ENCODE peak calls at places on chromosomes 4 and X, in four cellular contexts. R is K562, E is HepG2, W is GM12878. I is an unnamed sample.

GRCh38 chr4:26281876-26282275 is 38.9 kb upstream of the RBPJ start:
- DNase-seq in W (no peak), R (no peak), E (no peak), I (no peak)

GRCh38 chr4:38365748-38366310 is 298.2 kb upstream of the KLF3 start:
- DNase-seq in R (no peak), W (no peak), E (peak), I (no peak)

GRCh38 chr4:150130953-150131352 is 52.7 kb downstream of the DCLK2 start:
- DNase-seq in R (no peak), E (no peak), W (no peak), I (no peak)

GRCh38 chr4:85370400-85371032 is 104.4 kb upstream of the ARHGAP24 start:
- DNase-seq in E (peak), R (peak), W (peak), I (peak)

GRCh38 chr4:184907216-184907615 is 81.4 kb upstream of the ACSL1 start:
- DNase-seq in W (no peak), R (no peak), E (no peak), I (no peak)

GRCh38 chr4:75054089-75054488 is 121.2 kb downstream of the PARM1 start:
- DNase-seq in W (no peak), E (no peak), R (no peak), I (no peak)

GRCh38 chr4:152696764-152697250 is 17.0 kb upstream of the TMEM154 start:
- DNase-seq in R (no peak), E (peak), W (peak), I (no peak)

GRCh38 chr4:86939737-86940141 is 4.9 kb downstream of the AFF1 start:
- DNase-seq in W (peak), R (no peak), E (no peak), I (no peak)

GRCh38 chrX:149453911-149454820 is 50.9 kb downstream of the IDS start:
- DNase-seq in W (no peak), R (no peak), E (no peak), I (no peak)

GRCh38 chrX:110568396-110568795 is 209.7 kb downstream of the RTL9 start:
- DNase-seq in W (no peak), R (no peak), E (no peak), I (no peak)

GRCh38 chrX:42776195-42776594 is 1.8 kb downstream of the PPP1R2C start:
- DNase-seq in E (no peak), R (no peak), W (no peak), I (no peak)

GRCh38 chr4:99949999-99950912 is at the start of gene H2AZ1:
- DNase-seq in W (peak), R (peak), E (peak), I (peak)

GRCh38 chr4:152460488-152460887 is 75.4 kb downstream of the FBXW7 start:
- DNase-seq in E (peak), W (peak), R (no peak), I (no peak)

GRCh38 chr4:52861879-52862604 is at the start of gene RASL11B:
- DNase-seq in W (peak), R (peak), E (peak), I (peak)

GRCh38 chr4:127686656-127687055 is 43.5 kb upstream of the SLC25A31 start:
- DNase-seq in R (no peak), W (no peak), E (no peak), I (no peak)

GRCh38 chr4:151661873-151662272 is 98.9 kb downstream of the GATB start:
- DNase-seq in W (no peak), R (no peak), E (no peak), I (no peak)

GRCh38 chr4:83561381-83561780 is 25.5 kb downstream of the GPAT3 start:
- DNase-seq in W (no peak), E (peak), R (no peak), I (no peak)

GRCh38 chr4:7610062-7610670 is 175.4 kb upstream of the PSAPL1 start:
- DNase-seq in R (no peak), W (no peak), E (no peak), I (no peak)

GRCh38 chr4:168593399-168593798 is 96.5 kb downstream of the PALLD start:
- DNase-seq in W (no peak), E (no peak), R (no peak), I (no peak)

GRCh38 chr4:102610007-102610406 is 108.8 kb downstream of the NFKB1 start:
- DNase-seq in R (no peak), W (no peak), E (no peak), I (no peak)

GRCh38 chr4:77385124-77385969 is 220.3 kb upstream of the CXCL13 start:
- DNase-seq in W (peak), R (peak), E (peak), I (peak)

GRCh38 chr4:158315706-158316105 is 105.4 kb downstream of the TMEM144 start:
- DNase-seq in W (no peak), R (no peak), E (no peak), I (no peak)

GRCh38 chrX:100368167-100368566 is 41.9 kb downstream of the PCDH19 start:
- DNase-seq in E (peak), R (no peak), W (no peak), I (peak)

GRCh38 chr4:76208005-76208765 is 5.4 kb downstream of the SCARB2 start:
- DNase-seq in R (no peak), W (no peak), E (peak), I (peak)

GRCh38 chr4:10593130-10593529 is 91.4 kb downstream of the CLNK start:
- DNase-seq in R (no peak), W (no peak), E (no peak), I (peak)

GRCh38 chr4:15396157-15396800 is 31.6 kb upstream of the C1QTNF7 start:
- DNase-seq in E (peak), R (peak), W (no peak), I (peak)

GRCh38 chr4:74474345-74475099 is 29.6 kb downstream of the AREG start:
- DNase-seq in R (no peak), W (no peak), E (no peak), I (no peak)

GRCh38 chrX:49659771-49660170 is 36.0 kb downstream of the PAGE1 start:
- DNase-seq in R (no peak), E (no peak), W (no peak), I (no peak)

GRCh38 chr4:152374153-152374552 is 161.7 kb downstream of the FBXW7 start:
- DNase-seq in W (no peak), E (no peak), R (no peak), I (no peak)

GRCh38 chrX:68833855-68834331 is 5.1 kb downstream of the EFNB1 start:
- DNase-seq in E (no peak), R (no peak), W (no peak), I (no peak)
- TF ChIP-seq TARDBP in E (no peak), R (no peak), W (no peak), I (no peak)

DNA sequence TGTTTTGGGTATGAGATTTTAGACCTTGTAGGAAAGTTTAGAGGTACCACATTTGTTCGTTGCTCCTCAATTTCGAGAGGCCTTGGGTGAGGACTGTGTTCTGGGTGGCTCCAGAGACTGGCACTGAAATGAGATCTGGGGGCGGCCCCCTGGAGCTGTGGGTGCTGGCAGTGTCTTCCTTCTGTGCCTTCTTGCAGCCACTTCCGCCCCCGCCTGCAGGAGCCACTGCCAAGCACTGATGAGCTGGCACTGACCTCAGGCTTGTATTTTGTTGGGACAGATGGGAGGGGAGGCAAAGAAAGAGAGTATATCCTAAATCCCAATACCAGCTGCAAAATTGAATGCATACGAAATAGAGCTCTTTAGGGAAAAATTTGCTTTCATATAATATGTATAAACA is 64.5 kb upstream of the CLDN34 start:
- DNase-seq in W (no peak), R (no peak), E (no peak), I (no peak)
- TF ChIP-seq FOXM1 in W (no peak), R (no peak), E (no peak), I (no peak)

GRCh38 chrX:47080915-47081236 is 2.6 kb downstream of the RGN start:
- DNase-seq in W (no peak), R (no peak), E (no peak), I (no peak)

GRCh38 chrX:47080215-47080914 is 2.1 kb downstream of the RGN start:
- DNase-seq in R (no peak), W (no peak), E (peak), I (no peak)

DNA sequence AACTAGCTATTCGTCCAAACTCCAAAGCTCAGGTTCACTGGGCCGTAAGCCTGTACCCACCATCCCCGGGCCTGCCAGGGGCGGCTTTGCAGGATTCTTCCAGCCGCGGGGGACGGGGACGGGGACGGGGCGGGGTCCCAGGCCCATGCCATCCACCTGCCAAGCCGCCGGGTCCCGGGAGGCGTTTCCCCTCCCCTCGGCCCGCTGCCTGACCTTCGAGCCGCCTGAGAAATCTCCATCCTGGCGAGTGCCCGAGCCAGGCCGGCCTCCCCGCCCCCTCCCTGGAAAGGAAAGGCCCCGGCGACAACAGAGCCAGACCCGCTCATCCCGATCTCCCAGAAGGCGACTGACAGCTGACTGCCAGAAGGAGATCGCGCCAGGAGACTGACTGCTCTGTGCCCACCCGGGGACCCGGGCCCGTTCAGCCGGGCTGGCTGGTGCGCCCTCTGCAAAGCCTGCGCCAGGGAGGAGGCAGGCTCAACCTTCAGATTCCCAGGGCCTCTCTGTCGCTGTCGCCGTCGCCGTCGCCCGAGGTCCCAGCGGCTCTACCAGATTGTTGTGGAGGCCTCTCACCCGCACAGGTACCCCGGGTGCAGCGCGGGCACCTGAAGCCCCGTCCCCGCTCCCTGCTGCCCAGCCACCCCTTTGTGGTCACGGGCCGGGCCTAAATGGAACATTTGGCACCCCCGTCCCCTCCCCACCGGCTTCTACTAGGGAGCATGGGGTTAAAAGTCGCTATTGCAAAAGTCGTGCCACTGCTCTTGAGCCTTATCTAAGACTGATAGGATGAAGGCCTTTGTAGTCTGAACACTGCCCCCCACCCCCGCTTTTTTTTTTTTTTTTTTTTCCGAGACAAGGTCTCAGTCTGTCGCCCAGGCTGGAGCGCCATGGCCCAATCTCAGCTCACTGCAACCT is at the start of gene RGN:
- DNase-seq in R (no peak), E (peak), W (no peak), I (no peak)
- TF ChIP-seq TARDBP in R (no peak), E (peak), W (no peak), I (no peak)

GRCh38 chr4:1337376-1337831 is 9.6 kb upstream of the UVSSA start:
- DNase-seq in E (peak), W (no peak), R (no peak), I (no peak)

GRCh38 chr4:1336079-1336478 is 10.9 kb upstream of the UVSSA start:
- DNase-seq in W (no peak), E (peak), R (no peak), I (no peak)

GRCh38 chr4:1339489-1339888 is 7.5 kb upstream of the UVSSA start:
- DNase-seq in R (no peak), W (no peak), E (no peak), I (no peak)

GRCh38 chr4:1338752-1339414 is 8.1 kb upstream of the UVSSA start:
- DNase-seq in W (no peak), R (no peak), E (no peak), I (no peak)

GRCh38 chr4:1337951-1338751 is 8.9 kb upstream of the UVSSA start:
- DNase-seq in R (no peak), W (no peak), E (no peak), I (no peak)
- TF ChIP-seq FOXM1 in R (no peak), W (no peak), E (no peak), I (no peak)

GRCh38 chr4:125011646-125012045 is 299.1 kb upstream of the ANKRD50 start:
- DNase-seq in W (no peak), E (no peak), R (no peak), I (no peak)
- TF ChIP-seq TARDBP in W (no peak), E (no peak), R (no peak), I (no peak)

GRCh38 chrX:119622356-119623232 is 16.4 kb upstream of the NKRF start:
- DNase-seq in R (no peak), W (no peak), E (no peak), I (no peak)

GRCh38 chrX:119614776-119615175 is 8.6 kb upstream of the NKRF start:
- DNase-seq in E (no peak), W (no peak), R (no peak), I (no peak)

GRCh38 chrX:119618439-119618838 is 12.2 kb upstream of the NKRF start:
- DNase-seq in W (no peak), R (no peak), E (no peak), I (no peak)

DNA sequence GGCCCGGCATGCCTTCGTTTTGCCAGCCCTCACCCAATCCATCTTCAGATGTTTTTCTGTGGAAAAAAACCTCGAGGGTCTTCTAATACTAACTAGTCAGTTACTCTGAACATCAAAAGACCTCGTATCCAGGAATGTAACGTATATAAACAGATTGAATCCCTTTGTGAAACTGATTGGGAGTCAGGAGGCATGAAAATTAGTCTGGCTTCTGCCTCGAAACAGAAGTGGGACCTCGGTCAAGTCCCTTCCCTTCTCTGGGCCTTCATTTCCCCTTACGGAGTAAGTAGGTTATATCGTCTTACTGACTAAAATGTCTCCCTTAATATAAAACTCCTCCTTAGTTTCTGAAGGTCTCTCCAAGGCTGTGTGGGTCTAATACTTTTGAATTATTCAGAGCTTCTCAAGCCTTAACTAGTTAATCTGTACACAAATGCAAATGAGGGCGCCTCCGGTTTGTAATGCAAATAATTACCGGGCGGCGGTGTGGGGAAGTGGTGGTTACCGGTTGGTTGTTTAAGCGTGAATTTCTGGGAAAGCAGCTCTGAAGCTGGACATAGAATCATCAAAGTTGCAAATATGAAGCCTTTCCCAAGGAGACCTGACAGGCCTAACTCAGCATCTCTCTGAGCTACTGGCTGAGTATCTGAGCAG is 11.4 kb upstream of the NKRF start:
- DNase-seq in E (no peak), W (no peak), R (no peak), I (no peak)
- TF ChIP-seq FOXM1 in E (no peak), W (no peak), R (no peak), I (no peak)

GRCh38 chr4:81106150-81106549 is 75.6 kb downstream of the BMP3 start:
- DNase-seq in E (no peak), W (no peak), R (no peak), I (no peak)
- TF ChIP-seq TARDBP in E (no peak), W (no peak), R (no peak), I (no peak)

GRCh38 chrX:132184871-132185270 is 34.4 kb downstream of the RAP2C start:
- DNase-seq in R (no peak), W (no peak), E (no peak), I (no peak)
- TF ChIP-seq FOXM1 in R (no peak), W (no peak), E (no peak), I (no peak)